ENCODE peak calls at places on chromosomes 6 and 20, in four cellular contexts. C, G, Y and D are unnamed samples.

GRCh38 chr6:153849072-153849759 is 189.8 kb upstream of the OPRM1 start:
- DNase-seq in C (no peak), G (no peak), Y (no peak), D (no peak)

GRCh38 chr6:44016131-44016870 is 111.0 kb downstream of the MRPL14 start:
- DNase-seq in C (no peak), G (no peak), Y (no peak), D (no peak)

GRCh38 chr20:53321596-53321995 is 272.0 kb downstream of the ZNF217 start:
- DNase-seq in C (no peak), G (no peak), Y (no peak), D (no peak)

GRCh38 chr6:39653631-39654030 is 71.6 kb downstream of the KIF6 start:
- DNase-seq in C (no peak), G (no peak), Y (no peak), D (no peak)

GRCh38 chr20:3312940-3313656 is 74.1 kb upstream of the SLC4A11 start:
- DNase-seq in C (no peak), G (peak), Y (no peak), D (peak)

GRCh38 chr6:31142356-31142755 is 3.5 kb upstream of the PSORS1C2 start:
- DNase-seq in C (no peak), G (no peak), Y (no peak), D (no peak)

GRCh38 chr6:15073344-15073789 is 172.5 kb upstream of the JARID2 start:
- DNase-seq in C (no peak), G (no peak), Y (peak), D (no peak)

GRCh38 chr20:48705208-48706115 is 122.3 kb downstream of the PREX1 start:
- DNase-seq in C (no peak), G (no peak), Y (no peak), D (no peak)

GRCh38 chr20:9352740-9353139 is 161.7 kb upstream of the LAMP5 start:
- DNase-seq in C (no peak), G (no peak), Y (no peak), D (no peak)

GRCh38 chr6:85321926-85322325 is 128.0 kb upstream of the NT5E start:
- DNase-seq in C (no peak), G (no peak), Y (no peak), D (no peak)

GRCh38 chr6:38136547-38136946 is 317.0 kb downstream of the ZFAND3 start:
- DNase-seq in C (no peak), G (no peak), Y (no peak), D (no peak)

GRCh38 chr20:45095753-45096371 is 5.1 kb downstream of the KCNS1 start:
- DNase-seq in C (peak), G (peak), Y (peak), D (peak)

GRCh38 chr6:90454835-90455427 is 131.9 kb downstream of the MAP3K7 start:
- DNase-seq in C (no peak), G (no peak), Y (no peak), D (no peak)

GRCh38 chr6:131062245-131063027 is 609 bp downstream of the EPB41L2 start:
- DNase-seq in C (peak), G (no peak), Y (no peak), D (no peak)

GRCh38 chr20:56032251-56032650 is 26.9 kb upstream of the CBLN4 start:
- DNase-seq in C (no peak), G (no peak), Y (no peak), D (no peak)

GRCh38 chr6:129105793-129106192 is 222.9 kb downstream of the LAMA2 start:
- DNase-seq in C (no peak), G (no peak), Y (no peak), D (no peak)

GRCh38 chr6:153058291-153058690 is 55.8 kb upstream of the MTRF1L start:
- DNase-seq in C (no peak), G (no peak), Y (no peak), D (no peak)

GRCh38 chr6:3698021-3698420 is 53.5 kb downstream of the PXDC1 start:
- DNase-seq in C (no peak), G (no peak), Y (no peak), D (no peak)

GRCh38 chr6:45487645-45488044 is 109.9 kb upstream of the SUPT3H start:
- DNase-seq in C (no peak), G (no peak), Y (no peak), D (no peak)

GRCh38 chr6:38095054-38095453 is 275.5 kb downstream of the ZFAND3 start:
- DNase-seq in C (no peak), G (no peak), Y (no peak), D (peak)

GRCh38 chr6:40950986-40951730 is 87.9 kb downstream of the UNC5CL start:
- DNase-seq in C (no peak), G (no peak), Y (no peak), D (no peak)

DNA sequence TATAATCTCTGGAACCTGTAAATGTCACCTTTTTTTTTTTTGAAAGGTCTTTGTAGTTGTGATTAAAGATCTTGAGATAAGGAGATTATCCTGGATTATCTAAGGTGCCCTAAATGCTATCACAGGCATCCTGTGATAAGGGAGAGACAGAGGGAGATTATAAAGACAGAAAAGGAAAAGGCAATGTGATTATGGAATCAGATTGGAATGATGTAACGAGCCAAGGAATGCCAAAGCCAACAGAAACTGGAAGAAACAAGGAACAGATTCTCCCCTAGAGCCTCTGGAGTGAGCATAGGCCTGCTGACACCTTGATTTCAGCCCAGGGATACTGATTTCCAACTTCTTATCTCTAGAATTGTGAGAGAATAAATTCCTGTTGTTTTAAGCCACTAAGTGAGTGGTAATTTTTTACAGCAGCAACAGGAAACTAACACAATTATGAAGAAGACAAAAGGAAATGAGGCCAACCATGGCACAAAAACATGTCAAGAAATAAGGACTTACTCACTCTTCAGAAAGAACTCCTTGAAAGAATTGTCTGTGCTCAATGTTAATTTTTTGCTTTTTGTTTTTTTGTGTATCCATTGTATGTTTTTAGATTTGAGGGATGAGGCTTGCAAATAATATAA is 82.7 kb downstream of the CFAP61 start:
- DNase-seq in C (no peak), G (no peak), Y (no peak), D (no peak)
- TF ChIP-seq CHD4 in C (no peak), G (no peak), Y (no peak), D (no peak)

GRCh38 chr6:13924949-13925881 is at the start of gene RNF182:
- DNase-seq in C (peak), G (no peak), Y (no peak), D (no peak)
- H3K27ac ChIP-seq in C (peak), G (peak), Y (no peak), D (no peak)

GRCh38 chr6:19849196-19849595 is 12.0 kb downstream of the ID4 start:
- DNase-seq in C (no peak), G (no peak), Y (no peak), D (no peak)

GRCh38 chr6:19851273-19852089 is 14.3 kb downstream of the ID4 start:
- DNase-seq in C (no peak), G (peak), Y (no peak), D (peak)

GRCh38 chr6:19855510-19855909 is 18.3 kb downstream of the ID4 start:
- DNase-seq in C (no peak), G (no peak), Y (no peak), D (no peak)

GRCh38 chr6:19849736-19850135 is 12.6 kb downstream of the ID4 start:
- DNase-seq in C (no peak), G (no peak), Y (no peak), D (no peak)

GRCh38 chr6:19852090-19852457 is 14.9 kb downstream of the ID4 start:
- DNase-seq in C (no peak), G (no peak), Y (no peak), D (no peak)
- TF ChIP-seq CHD4 in C (no peak), G (no peak), Y (no peak), D (no peak)

DNA sequence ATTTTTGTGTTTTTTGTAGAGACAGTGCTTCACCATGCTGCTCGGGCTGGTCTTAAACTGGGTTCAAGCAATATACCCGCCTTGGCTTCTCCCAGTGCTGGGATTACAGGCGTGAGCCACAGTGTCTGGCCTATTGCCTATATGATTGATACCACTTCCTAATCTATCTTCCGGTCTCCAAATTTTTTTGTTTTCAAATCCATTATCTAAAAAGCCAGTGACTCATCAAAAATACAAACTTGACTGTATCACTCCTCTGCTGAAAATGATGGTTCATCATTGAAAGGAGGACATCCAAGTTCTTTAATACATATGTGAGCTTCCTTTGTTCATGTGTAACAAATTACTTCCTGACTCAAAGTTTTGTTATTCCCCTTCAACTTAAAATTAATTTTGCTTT is 35.5 kb downstream of the FAM8A1 start:
- DNase-seq in C (no peak), G (no peak), Y (no peak), D (no peak)
- H3K27ac ChIP-seq in C (no peak), G (no peak), Y (no peak), D (no peak)

DNA sequence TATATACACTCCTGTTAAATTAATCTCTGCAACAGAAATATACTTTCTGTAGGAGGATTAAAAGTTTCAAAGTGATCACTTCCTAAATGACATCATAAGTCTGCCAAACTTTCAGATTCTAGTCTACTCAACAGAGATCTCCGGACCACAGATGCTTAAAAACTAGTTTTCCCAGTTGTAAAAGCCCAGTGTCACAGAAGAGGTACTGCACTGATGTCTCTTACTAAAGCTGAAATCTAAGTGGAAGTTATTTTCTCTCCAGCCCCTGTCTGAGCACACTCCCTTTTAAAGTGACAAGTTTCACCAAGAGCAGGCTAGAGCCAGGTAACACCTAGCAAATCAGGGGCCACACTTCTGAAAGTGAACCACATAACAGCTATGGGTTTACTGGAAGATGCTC is 71.6 kb upstream of the DST start:
- DNase-seq in C (no peak), G (no peak), Y (no peak), D (no peak)
- TF ChIP-seq CHD4 in C (no peak), G (no peak), Y (no peak), D (no peak)

DNA sequence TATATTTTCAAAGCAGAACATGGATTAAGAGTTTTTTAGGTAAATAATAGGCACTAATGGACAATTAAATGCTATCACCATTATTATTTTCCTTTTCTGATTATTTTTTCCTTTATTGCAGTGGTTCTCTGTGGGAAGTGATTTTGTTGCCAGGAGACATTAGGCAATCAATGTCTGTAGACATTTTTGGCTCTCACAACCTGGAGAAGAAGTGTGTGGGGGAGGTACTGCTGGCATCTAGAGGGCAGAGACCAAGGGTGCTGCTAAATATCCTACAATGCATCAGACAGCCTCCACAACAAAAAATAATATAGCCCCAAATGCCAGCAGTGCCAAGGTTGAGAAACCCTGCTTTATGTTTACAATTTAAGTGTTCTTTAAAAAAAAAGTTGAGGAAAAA is 8.3 kb downstream of the IFNGR1 start:
- DNase-seq in C (no peak), G (no peak), Y (no peak), D (no peak)
- H3K27ac ChIP-seq in C (no peak), G (no peak), Y (no peak), D (no peak)

DNA sequence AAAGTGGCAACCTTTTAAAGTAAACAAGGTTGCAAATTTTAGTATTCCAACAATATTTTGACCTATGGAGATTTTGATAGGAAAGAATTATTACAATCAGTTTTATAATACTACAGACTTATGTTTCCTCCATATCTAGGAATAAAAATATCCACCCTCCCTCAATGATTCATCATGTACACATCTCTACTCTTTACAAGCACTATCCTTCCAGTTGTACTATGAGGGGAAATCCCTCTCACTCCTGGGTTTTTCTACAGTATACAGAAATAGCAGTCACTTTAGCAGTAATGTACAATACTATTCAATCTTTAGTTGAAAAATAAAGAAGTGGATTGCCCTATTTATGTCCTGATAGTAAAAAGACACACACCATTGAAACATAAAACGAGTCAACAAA is 46.3 kb upstream of the SCML4 start:
- DNase-seq in C (no peak), G (no peak), Y (no peak), D (no peak)
- TF ChIP-seq CHD4 in C (no peak), G (no peak), Y (no peak), D (no peak)